ENCODE peak calls at places on chromosomes 13 and 19, in six cellular contexts. One of them, this sample, is unnamed.

GRCh38 chr13:44132710-44133109 is 240.9 kb upstream of the SERP2 start:
- DNase-seq in bronchial epithelial cell: peak; percentile 70
- DNase-seq in pons: peak; percentile 68
- DNase-seq in uterus: peak; percentile 37
- DNase-seq in activated naive CD4-positive, alpha-beta T cell treated with anti-CD3 and anti-CD28 coated beads for 36 hours: no peak
- DNase-seq in astrocyte of the cerebellum: no peak
- DNase-seq in this sample: peak; percentile 67

GRCh38 chr19:39765091-39766076 is 13.3 kb upstream of the LEUTX start:
- DNase-seq in bronchial epithelial cell: peak; percentile 31
- DNase-seq in pons: peak; percentile 3
- DNase-seq in uterus: peak; percentile 18
- DNase-seq in activated naive CD4-positive, alpha-beta T cell treated with anti-CD3 and anti-CD28 coated beads for 36 hours: peak; percentile 48
- DNase-seq in astrocyte of the cerebellum: peak; percentile 11
- DNase-seq in this sample: no peak

GRCh38 chr19:53908933-53909415 is at the start of gene CACNG7:
- DNase-seq in pons: peak; percentile 36
- DNase-seq in activated naive CD4-positive, alpha-beta T cell treated with anti-CD3 and anti-CD28 coated beads for 36 hours: no peak
- DNase-seq in astrocyte of the cerebellum: no peak
- DNase-seq in uterus: no peak
- DNase-seq in bronchial epithelial cell: no peak
- DNase-seq in this sample: no peak

GRCh38 chr19:13143135-13143534 is 7.0 kb downstream of the STX10 start:
- DNase-seq in activated naive CD4-positive, alpha-beta T cell treated with anti-CD3 and anti-CD28 coated beads for 36 hours: no peak
- DNase-seq in astrocyte of the cerebellum: no peak
- DNase-seq in pons: no peak
- DNase-seq in uterus: no peak
- DNase-seq in bronchial epithelial cell: peak; percentile 33
- DNase-seq in this sample: no peak

GRCh38 chr19:49297403-49297802 is 27.6 kb downstream of the SLC6A16 start:
- DNase-seq in uterus: no peak
- DNase-seq in activated naive CD4-positive, alpha-beta T cell treated with anti-CD3 and anti-CD28 coated beads for 36 hours: no peak
- DNase-seq in bronchial epithelial cell: no peak
- DNase-seq in pons: no peak
- DNase-seq in astrocyte of the cerebellum: no peak
- DNase-seq in this sample: no peak

GRCh38 chr19:55700813-55701212 is 25.8 kb downstream of the EPN1 start:
- DNase-seq in activated naive CD4-positive, alpha-beta T cell treated with anti-CD3 and anti-CD28 coated beads for 36 hours: no peak
- DNase-seq in uterus: no peak
- DNase-seq in astrocyte of the cerebellum: no peak
- DNase-seq in bronchial epithelial cell: no peak
- DNase-seq in pons: no peak
- DNase-seq in this sample: peak; percentile 38

GRCh38 chr13:29369060-29369743 is 226.3 kb downstream of the SLC7A1 start:
- DNase-seq in uterus: no peak
- DNase-seq in activated naive CD4-positive, alpha-beta T cell treated with anti-CD3 and anti-CD28 coated beads for 36 hours: peak; percentile 10
- DNase-seq in astrocyte of the cerebellum: peak; percentile 15
- DNase-seq in bronchial epithelial cell: peak; percentile 36
- DNase-seq in pons: peak; percentile 83
- DNase-seq in this sample: no peak

GRCh38 chr13:41610426-41610825 is 153.1 kb downstream of the RGCC start:
- DNase-seq in activated naive CD4-positive, alpha-beta T cell treated with anti-CD3 and anti-CD28 coated beads for 36 hours: no peak
- DNase-seq in uterus: no peak
- DNase-seq in astrocyte of the cerebellum: peak; percentile 92
- DNase-seq in pons: no peak
- DNase-seq in bronchial epithelial cell: peak; percentile 98
- DNase-seq in this sample: no peak

GRCh38 chr19:10975374-10976036 is 14.7 kb downstream of the SMARCA4 start:
- DNase-seq in bronchial epithelial cell: no peak
- DNase-seq in astrocyte of the cerebellum: no peak
- DNase-seq in pons: no peak
- DNase-seq in activated naive CD4-positive, alpha-beta T cell treated with anti-CD3 and anti-CD28 coated beads for 36 hours: no peak
- DNase-seq in uterus: peak; percentile 64
- DNase-seq in this sample: no peak

GRCh38 chr19:7898967-7899366 is 4.7 kb upstream of the MAP2K7 start:
- DNase-seq in bronchial epithelial cell: no peak
- DNase-seq in activated naive CD4-positive, alpha-beta T cell treated with anti-CD3 and anti-CD28 coated beads for 36 hours: no peak
- DNase-seq in pons: no peak
- DNase-seq in astrocyte of the cerebellum: no peak
- DNase-seq in uterus: no peak
- DNase-seq in this sample: no peak

GRCh38 chr19:42129399-42130253 is 2.6 kb downstream of the POU2F2 start:
- DNase-seq in astrocyte of the cerebellum: no peak
- DNase-seq in uterus: no peak
- DNase-seq in pons: peak; percentile 72
- DNase-seq in activated naive CD4-positive, alpha-beta T cell treated with anti-CD3 and anti-CD28 coated beads for 36 hours: no peak
- DNase-seq in bronchial epithelial cell: peak; percentile 95
- DNase-seq in this sample: peak; percentile 63

GRCh38 chr13:89969996-89970709 is 1377.3 kb upstream of the MIR17HG start:
- DNase-seq in pons: no peak
- DNase-seq in astrocyte of the cerebellum: peak; percentile 29
- DNase-seq in bronchial epithelial cell: no peak
- DNase-seq in uterus: no peak
- DNase-seq in activated naive CD4-positive, alpha-beta T cell treated with anti-CD3 and anti-CD28 coated beads for 36 hours: no peak
- DNase-seq in this sample: no peak

GRCh38 chr13:58852076-58852475 is 1220.5 kb downstream of the PCDH17 start:
- DNase-seq in bronchial epithelial cell: peak; percentile 25
- DNase-seq in uterus: no peak
- DNase-seq in pons: no peak
- DNase-seq in activated naive CD4-positive, alpha-beta T cell treated with anti-CD3 and anti-CD28 coated beads for 36 hours: no peak
- DNase-seq in astrocyte of the cerebellum: peak; percentile 31
- DNase-seq in this sample: no peak

GRCh38 chr13:44364601-44365000 is 9.0 kb upstream of the SERP2 start:
- DNase-seq in bronchial epithelial cell: peak; percentile 90
- DNase-seq in astrocyte of the cerebellum: no peak
- DNase-seq in activated naive CD4-positive, alpha-beta T cell treated with anti-CD3 and anti-CD28 coated beads for 36 hours: no peak
- DNase-seq in uterus: no peak
- DNase-seq in pons: no peak
- DNase-seq in this sample: no peak

GRCh38 chr13:64369121-64369520 is 2861.0 kb downstream of the PCDH9 start:
- DNase-seq in uterus: no peak
- DNase-seq in astrocyte of the cerebellum: no peak
- DNase-seq in pons: no peak
- DNase-seq in bronchial epithelial cell: peak; percentile 8
- DNase-seq in activated naive CD4-positive, alpha-beta T cell treated with anti-CD3 and anti-CD28 coated beads for 36 hours: no peak
- DNase-seq in this sample: no peak